ENCODE peak calls at places on chromosomes 3 and 15, in nine cellular contexts. A is left ventricle myocardium inferior; H is endodermal cell; O is lower lobe of right lung; T is hepatocyte; J is body of pancreas; C is keratinocyte; G is endothelial cell of umbilical vein; R is CD8-positive, alpha-beta T cell. M is an unnamed sample. For H3K4me1, the result is how much of the 10 kb centered on the place peaks cover.

GRCh38 chr15:74725241-74725774 is at the start of gene CYP1A1:
- DNase-seq in A (peak), H (peak), O (peak), T (peak), J (peak), C (no peak), G (no peak), R (peak), M (no peak)

GRCh38 chr15:40097968-40098476 is 10.7 kb downstream of the BMF start:
- DNase-seq in A (peak), H (peak), O (peak), T (no peak), J (peak), C (no peak), G (peak), R (no peak), M (no peak)

GRCh38 chr15:98751767-98752166 is 103.4 kb downstream of the IGF1R start:
- DNase-seq in A (no peak), H (no peak), O (no peak), T (no peak), J (no peak), C (no peak), G (no peak), R (no peak), M (no peak)

GRCh38 chr15:82414536-82415191 is 15.0 kb upstream of the GOLGA6L9 start:
- DNase-seq in A (no peak), H (no peak), O (no peak), T (peak), J (no peak), C (no peak), G (no peak), R (no peak), M (no peak)

GRCh38 chr3:130242850-130243569 is 102.5 kb upstream of the COL6A5 start:
- DNase-seq in A (no peak), H (no peak), O (no peak), T (peak), J (no peak), C (no peak), G (peak), R (no peak), M (no peak)

GRCh38 chr3:50370594-50370993 is 11.3 kb upstream of the TMEM115 start:
- DNase-seq in A (no peak), H (no peak), O (no peak), T (peak), J (no peak), C (no peak), G (peak), R (no peak), M (no peak)

GRCh38 chr3:123194552-123194951 is 7.2 kb upstream of the SEC22A start:
- DNase-seq in A (no peak), H (peak), O (no peak), T (peak), J (no peak), C (no peak), G (peak), R (no peak), M (no peak)

GRCh38 chr3:11212301-11212613 is 58.0 kb downstream of the HRH1 start:
- DNase-seq in A (no peak), H (no peak), O (no peak), T (no peak), J (no peak), C (no peak), G (peak), R (no peak), M (no peak)

GRCh38 chr3:6750782-6751181 is 110.1 kb upstream of the GRM7 start:
- DNase-seq in A (no peak), H (no peak), O (no peak), T (no peak), J (no peak), C (no peak), G (no peak), R (no peak), M (no peak)

GRCh38 chr3:21314688-21315087 is 436.3 kb downstream of the ZNF385D start:
- DNase-seq in A (no peak), H (no peak), O (no peak), T (no peak), J (no peak), C (no peak), G (no peak), R (no peak), M (no peak)

GRCh38 chr15:63339006-63339766 is 42.5 kb downstream of the CA12 start:
- DNase-seq in A (no peak), H (no peak), O (no peak), T (no peak), J (no peak), C (no peak), G (no peak), R (no peak), M (no peak)

GRCh38 chr15:38186505-38186904 is 66.1 kb upstream of the SPRED1 start:
- DNase-seq in A (no peak), H (no peak), O (no peak), T (no peak), J (no peak), C (no peak), G (no peak), R (no peak), M (no peak)

GRCh38 chr15:41417812-41418211 is 917 bp downstream of the RTF1 start:
- DNase-seq in A (no peak), H (no peak), O (no peak), T (peak), J (no peak), C (no peak), G (no peak), R (no peak), M (no peak)

GRCh38 chr3:124257332-124257864 is 265.5 kb upstream of the ROPN1 start:
- DNase-seq in A (no peak), H (no peak), O (no peak), T (no peak), J (no peak), C (no peak), G (peak), R (no peak), M (no peak)

GRCh38 chr3:124258057-124258500 is 266.2 kb upstream of the ROPN1 start:
- DNase-seq in A (no peak), H (no peak), O (no peak), T (no peak), J (no peak), C (no peak), G (no peak), R (no peak), M (no peak)

GRCh38 chr3:124260206-124260915 is 268.4 kb upstream of the ROPN1 start:
- DNase-seq in A (peak), H (no peak), O (no peak), T (no peak), J (peak), C (no peak), G (no peak), R (no peak), M (peak)

GRCh38 chr3:124263168-124263567 is 271.2 kb upstream of the ROPN1 start:
- DNase-seq in A (no peak), H (no peak), O (no peak), T (peak), J (no peak), C (peak), G (peak), R (no peak), M (no peak)

DNA sequence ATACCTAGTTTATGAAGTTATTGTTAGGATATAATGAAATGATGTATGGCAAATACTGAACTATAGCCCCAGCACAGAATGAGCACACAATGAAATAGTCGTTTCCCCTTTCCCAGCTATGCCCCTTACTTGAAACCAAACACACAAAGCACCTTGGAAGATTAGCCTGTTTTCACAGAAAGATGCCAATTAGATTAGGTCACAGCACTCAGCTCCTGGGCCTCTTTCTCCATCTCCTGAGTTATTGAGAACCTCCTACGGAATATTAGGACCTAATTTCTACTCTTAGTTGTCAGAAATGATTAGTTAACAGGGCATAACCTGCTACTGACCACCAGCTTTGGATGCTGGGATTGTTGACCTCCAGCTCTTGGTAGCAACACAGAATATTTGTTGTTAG is 269.4 kb upstream of the ROPN1 start:
- DNase-seq in A (no peak), H (no peak), O (no peak), T (no peak), J (no peak), C (no peak), G (no peak), R (no peak), M (no peak)
- H3K4me1 ChIP-seq in A (under half), H (under half), O (under half), T (under half), J (under half), C (under half), G (under half), R (under half), M (under half)

GRCh38 chr3:192188218-192188835 is 539.0 kb downstream of the FGF12 start:
- DNase-seq in A (peak), H (peak), O (peak), T (peak), J (peak), C (no peak), G (peak), R (peak), M (no peak)
- TF ChIP-seq CTCF in A (peak), H (peak), O (peak), T (peak), J (peak), C (peak), G (peak), R (no peak), M (no peak)

DNA sequence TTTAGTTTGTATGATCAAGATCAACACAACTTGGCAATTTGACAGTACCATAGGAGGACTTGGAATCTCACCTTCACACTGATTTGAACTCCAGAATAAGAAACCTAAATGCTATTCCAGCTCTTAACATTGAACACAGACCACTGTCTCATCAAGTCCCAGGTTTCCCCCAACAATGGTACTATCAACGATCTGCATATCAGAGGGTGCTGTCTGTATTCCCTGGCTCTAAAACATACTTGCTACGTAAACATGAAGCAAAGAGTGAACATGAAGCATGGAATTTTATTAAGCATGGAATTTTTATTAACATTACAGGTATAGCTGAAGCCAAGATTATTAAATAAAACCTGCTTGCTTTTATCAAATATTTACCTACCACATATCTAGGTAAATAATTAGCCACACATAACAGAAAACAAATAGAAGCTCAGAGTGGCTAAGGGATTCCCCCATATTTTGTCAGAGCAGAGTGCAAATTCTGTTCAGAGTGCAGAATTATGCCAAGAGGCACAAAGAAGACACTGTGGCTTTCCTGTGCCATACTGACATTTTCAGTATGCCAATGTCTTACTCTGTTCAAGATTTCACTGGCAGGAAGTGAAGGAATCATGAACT is 22.2 kb upstream of the RIOX2 start:
- DNase-seq in A (no peak), H (no peak), O (no peak), T (no peak), J (no peak), C (no peak), G (no peak), R (no peak), M (no peak)
- H3K4me1 ChIP-seq in A (under half), H (under half), O (under half), T (under half), J (under half), C (under half), G (under half), R (under half), M (under half)

DNA sequence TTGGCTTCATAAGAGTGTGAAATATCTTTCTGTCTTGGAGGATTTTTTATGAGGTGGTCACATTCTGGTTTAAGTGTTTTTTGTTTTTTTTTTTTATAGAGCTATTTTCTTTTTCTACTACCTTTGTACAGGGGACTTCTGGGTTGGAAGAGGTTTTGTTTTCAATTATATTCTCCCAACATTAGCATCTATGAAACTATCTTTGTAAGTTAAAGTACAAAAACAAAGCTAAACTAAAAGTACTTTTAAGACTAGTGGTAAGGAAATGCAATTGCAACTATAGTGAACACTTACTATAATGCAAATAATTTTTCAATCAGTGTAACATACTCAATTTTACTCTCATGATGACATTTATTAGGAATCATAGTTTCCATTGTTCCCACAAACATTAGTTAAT is 688.2 kb downstream of the SI start:
- DNase-seq in A (no peak), H (no peak), O (no peak), T (no peak), J (no peak), C (no peak), G (no peak), R (no peak), M (no peak)
- TF ChIP-seq CTCF in A (no peak), H (peak), O (no peak), T (no peak), J (no peak), C (no peak), G (no peak), R (no peak), M (no peak)

DNA sequence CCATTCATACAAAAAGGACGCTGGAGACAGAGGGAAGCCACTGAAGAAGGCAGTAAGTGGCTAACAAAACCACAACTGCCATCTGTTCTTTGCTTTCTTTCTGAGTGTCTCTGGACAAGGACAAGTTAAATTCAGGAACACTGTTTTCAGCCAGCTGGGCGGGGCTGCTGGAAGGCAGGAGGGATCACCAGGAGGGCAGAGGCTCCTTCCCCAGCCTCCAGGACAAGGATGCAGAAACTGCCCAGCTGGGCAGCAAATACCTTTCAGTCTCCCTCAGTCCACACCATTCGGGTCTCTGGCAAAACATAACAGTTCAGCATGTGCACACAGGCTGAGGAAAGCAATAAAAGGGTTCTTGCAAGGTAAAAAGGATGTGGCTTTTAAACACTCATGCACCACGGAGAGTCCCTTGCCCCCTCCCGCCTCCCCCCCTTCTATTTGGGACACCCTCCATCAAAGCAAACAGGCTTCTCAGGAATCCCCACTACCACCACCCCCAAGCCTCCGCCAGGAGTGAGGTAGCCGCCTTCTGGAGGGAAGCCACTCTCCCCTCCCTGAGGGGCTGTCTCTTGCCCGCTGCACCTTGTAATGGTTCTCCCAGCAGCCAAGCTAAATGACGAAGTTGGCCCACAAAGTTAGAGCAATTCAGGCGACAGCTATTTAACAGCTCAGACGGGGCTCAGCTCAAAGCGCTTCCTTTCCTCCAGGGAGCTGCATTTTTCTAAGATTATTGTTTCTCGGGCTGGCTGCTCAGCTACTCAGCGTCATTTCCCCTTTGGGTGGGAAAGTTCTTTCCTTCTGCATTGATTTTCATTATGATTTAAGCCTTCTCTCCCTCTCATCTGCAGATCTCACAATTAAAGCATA is 3.8 kb downstream of the HEG1 start:
- DNase-seq in A (peak), H (peak), O (no peak), T (no peak), J (no peak), C (peak), G (peak), R (peak), M (peak)
- H3K4me1 ChIP-seq in A (half or more), H (under half), O (half or more), T (under half), J (under half), C (half or more), G (under half), R (half or more), M (under half)

GRCh38 chr3:186854146-186854545 is 11.6 kb downstream of the ADIPOQ start:
- DNase-seq in A (no peak), H (peak), O (no peak), T (no peak), J (no peak), C (no peak), G (no peak), R (no peak), M (no peak)

GRCh38 chr3:186852994-186853393 is 10.5 kb downstream of the ADIPOQ start:
- DNase-seq in A (no peak), H (peak), O (no peak), T (no peak), J (no peak), C (no peak), G (no peak), R (no peak), M (no peak)

GRCh38 chr3:186844908-186845307 is 2.4 kb downstream of the ADIPOQ start:
- DNase-seq in A (no peak), H (peak), O (no peak), T (no peak), J (no peak), C (no peak), G (no peak), R (no peak), M (no peak)

GRCh38 chr3:186847437-186847836 is 4.9 kb downstream of the ADIPOQ start:
- DNase-seq in A (no peak), H (peak), O (no peak), T (no peak), J (no peak), C (no peak), G (no peak), R (no peak), M (no peak)

GRCh38 chr3:186849392-186849975 is 7.0 kb downstream of the ADIPOQ start:
- DNase-seq in A (no peak), H (peak), O (no peak), T (peak), J (no peak), C (no peak), G (peak), R (no peak), M (no peak)
- TF ChIP-seq CTCF in A (peak), H (peak), O (peak), T (peak), J (peak), C (no peak), G (peak), R (peak), M (peak)

DNA sequence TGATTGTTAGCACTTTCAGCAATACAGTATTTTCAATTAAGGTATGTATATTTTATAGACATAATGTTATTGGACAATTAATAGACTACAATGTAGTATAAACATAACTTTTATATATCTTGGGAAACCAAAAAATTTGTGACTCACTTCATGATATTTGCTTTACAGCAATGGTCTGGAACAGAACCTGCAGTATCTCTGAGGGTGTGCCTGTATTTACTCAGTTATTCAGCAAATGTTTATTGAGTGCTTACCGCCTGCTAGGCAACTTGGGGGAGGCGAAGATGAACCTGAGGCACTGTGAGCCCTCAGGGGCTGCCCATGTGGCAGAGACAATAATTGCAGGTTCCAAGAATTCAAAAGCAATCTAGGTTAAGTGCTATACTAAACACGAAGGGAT is 144.8 kb downstream of the GABRB3 start:
- DNase-seq in A (no peak), H (peak), O (no peak), T (peak), J (no peak), C (no peak), G (no peak), R (no peak), M (no peak)
- H3K4me1 ChIP-seq in A (under half), H (under half), O (under half), T (under half), J (under half), C (under half), G (under half), R (under half), M (under half)

M was measured in thoracic aorta.